ENCODE peak calls at places on chromosomes 12 and 14, in eight cellular contexts. Z is amniotic stem cell, G is brain pericyte, R is activated T-helper 1 cell treated with Interleukin-2 at 50 U/mL for 16 hours, O is fibroblast of villous mesenchyme, W is brain microvascular endothelial cell, X is HT1080, S is suprapubic skin. V is an unnamed sample.
A peak's percentile ranks its signal among the peaks of the same experiment; 100 is the strongest.

GRCh38 chr14:22296088-22296487 is 292.9 kb downstream of the DAD1 start:
- DNase-seq in Z (no peak), G (no peak), R (no peak), O (no peak), W (no peak), X (no peak), S (no peak), V (no peak)

GRCh38 chr12:76422878-76423438 is 74.7 kb upstream of the BBS10 start:
- DNase-seq in Z (no peak), G (peak; percentile 22), R (no peak), O (peak; percentile 83), W (no peak), X (no peak), S (no peak), V (no peak)

GRCh38 chr12:56839489-56840442 is 76.6 kb downstream of the HSD17B6 start:
- DNase-seq in Z (no peak), G (no peak), R (no peak), O (peak; percentile 71), W (no peak), X (peak; percentile 52), S (no peak), V (peak; percentile 48)

GRCh38 chr12:29317556-29318363 is 63.2 kb downstream of the ERGIC2 start:
- DNase-seq in Z (peak; percentile 17), G (no peak), R (no peak), O (peak; percentile 42), W (peak; percentile 50), X (peak; percentile 62), S (no peak), V (peak; percentile 23)

GRCh38 chr14:100472491-100472890 is 114.7 kb downstream of the BEGAIN start:
- DNase-seq in Z (no peak), G (no peak), R (no peak), O (no peak), W (no peak), X (no peak), S (no peak), V (no peak)

GRCh38 chr14:35553808-35554207 is 19.8 kb downstream of the INSM2 start:
- DNase-seq in Z (peak; percentile 31), G (no peak), R (no peak), O (peak; percentile 17), W (no peak), X (peak; percentile 42), S (no peak), V (no peak)

GRCh38 chr12:8860165-8860961 is 37.9 kb downstream of the A2ML1 start:
- DNase-seq in Z (peak; percentile 3), G (no peak), R (no peak), O (peak; percentile 54), W (peak; percentile 15), X (peak; percentile 33), S (no peak), V (peak; percentile 43)

GRCh38 chr12:113852695-113853490 is 113.2 kb downstream of the RBM19 start:
- DNase-seq in Z (no peak), G (no peak), R (no peak), O (no peak), W (no peak), X (no peak), S (no peak), V (no peak)

GRCh38 chr12:24861751-24862575 is 86.9 kb downstream of the BCAT1 start:
- DNase-seq in Z (no peak), G (no peak), R (no peak), O (peak; percentile 86), W (peak; percentile 68), X (no peak), S (no peak), V (no peak)

GRCh38 chr12:75977952-75978671 is 53.5 kb downstream of the PHLDA1 start:
- DNase-seq in Z (peak; percentile 99), G (peak; percentile 98), R (peak; percentile 58), O (peak; percentile 99), W (peak; percentile 99), X (peak; percentile 100), S (peak; percentile 70), V (peak; percentile 71)

GRCh38 chr14:90541076-90541634 is 144.3 kb downstream of the CALM1 start:
- DNase-seq in Z (no peak), G (no peak), R (no peak), O (no peak), W (no peak), X (no peak), S (no peak), V (no peak)

GRCh38 chr12:51923506-51924365 is 16.4 kb downstream of the ACVRL1 start:
- DNase-seq in Z (no peak), G (no peak), R (peak; percentile 38), O (no peak), W (no peak), X (peak; percentile 18), S (peak; percentile 82), V (peak; percentile 77)

GRCh38 chr14:81478446-81478845 is 55.2 kb downstream of the SEL1L start:
- DNase-seq in Z (no peak), G (no peak), R (no peak), O (no peak), W (no peak), X (no peak), S (no peak), V (no peak)